ENCODE peak calls at places on chromosome 7, in four cellular contexts. B, P, O and U are unnamed samples.

GRCh38 chr7:73827568-73828106 is 3.2 kb upstream of the CLDN4 start:
- DNase-seq in B (no peak), P (no peak), O (no peak), U (peak)

GRCh38 chr7:7274782-7275181 is 92.4 kb downstream of the C1GALT1 start:
- DNase-seq in B (no peak), P (no peak), O (no peak), U (no peak)

GRCh38 chr7:42932861-42933591 is 850 bp downstream of the MRPL32 start:
- DNase-seq in B (no peak), P (no peak), O (no peak), U (no peak)

GRCh38 chr7:111730476-111731300 is 168.4 kb upstream of the IMMP2L start:
- DNase-seq in B (no peak), P (no peak), O (no peak), U (no peak)

GRCh38 chr7:28954936-28955335 is 3.2 kb downstream of the TRIL start:
- DNase-seq in B (no peak), P (no peak), O (no peak), U (no peak)

GRCh38 chr7:100374601-100375000 is 1.3 kb downstream of the PILRA start:
- DNase-seq in B (no peak), P (no peak), O (no peak), U (no peak)

GRCh38 chr7:95420996-95421846 is 13.6 kb downstream of the PON2 start:
- DNase-seq in B (peak), P (no peak), O (no peak), U (no peak)

GRCh38 chr7:73708961-73709360 is 10.5 kb downstream of the STX1A start:
- DNase-seq in B (no peak), P (no peak), O (no peak), U (no peak)

GRCh38 chr7:139044813-139045794 is 9.3 kb upstream of the ZC3HAV1L start:
- DNase-seq in B (no peak), P (no peak), O (no peak), U (no peak)

GRCh38 chr7:70456729-70457128 is 675.2 kb upstream of the GALNT17 start:
- DNase-seq in B (no peak), P (no peak), O (no peak), U (no peak)

DNA sequence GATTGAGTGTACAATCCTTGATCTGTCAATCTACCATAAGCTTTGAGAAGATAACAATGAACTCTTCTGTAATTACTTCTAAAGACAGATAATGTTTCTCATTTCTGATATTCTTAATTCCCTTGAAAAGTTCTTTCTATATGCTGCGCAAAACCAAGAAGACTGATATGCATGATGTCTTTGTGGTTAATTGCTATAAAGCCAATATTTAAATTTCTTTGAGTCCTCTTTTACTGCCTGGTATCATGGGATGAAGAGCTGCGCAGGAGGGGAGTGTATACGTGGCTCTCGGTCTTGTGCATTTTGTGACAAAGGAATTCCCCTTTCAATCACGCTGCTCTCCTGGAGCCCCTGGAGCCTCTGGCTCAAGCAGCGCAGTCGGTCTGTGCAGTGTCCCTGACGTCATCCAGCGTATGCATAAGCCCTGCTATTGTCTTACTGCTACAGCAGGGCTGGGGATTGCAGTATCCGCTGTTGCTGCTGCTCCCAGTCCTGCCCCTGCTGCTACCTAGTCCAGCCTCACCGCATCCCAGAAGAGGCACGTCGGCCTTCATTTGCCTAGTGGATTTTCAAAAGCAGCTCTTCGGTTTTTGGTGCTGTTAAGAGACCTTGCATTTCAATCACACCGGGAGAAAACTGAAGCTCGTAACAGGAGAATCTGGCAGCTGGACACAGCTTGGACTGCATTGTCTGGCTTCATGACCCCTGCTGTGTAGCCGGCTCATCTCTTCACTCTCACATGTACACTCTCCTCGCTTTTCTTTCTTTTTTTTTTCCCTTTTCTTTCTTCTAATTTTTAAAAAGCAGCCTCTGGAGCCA is 66.7 kb downstream of the ST7 start:
- DNase-seq in B (peak), P (peak), O (peak), U (peak)
- H3K4me3 ChIP-seq in B (peak), P (peak), O (peak), U (peak)

GRCh38 chr7:142263598-142264380 is 5.9 kb upstream of the PRSS58 start:
- DNase-seq in B (no peak), P (no peak), O (no peak), U (no peak)
- H3K4me3 ChIP-seq in B (no peak), P (no peak), O (no peak), U (no peak)

GRCh38 chr7:4745971-4746919 is 29.2 kb upstream of the AP5Z1 start:
- DNase-seq in B (no peak), P (no peak), O (no peak), U (no peak)

GRCh38 chr7:4742852-4743251 is 32.6 kb upstream of the AP5Z1 start:
- DNase-seq in B (no peak), P (no peak), O (no peak), U (no peak)

GRCh38 chr7:4745265-4745919 is 30.0 kb upstream of the AP5Z1 start:
- DNase-seq in B (no peak), P (no peak), O (no peak), U (no peak)

GRCh38 chr7:4747013-4747412 is 28.4 kb upstream of the AP5Z1 start:
- DNase-seq in B (no peak), P (no peak), O (no peak), U (no peak)

DNA sequence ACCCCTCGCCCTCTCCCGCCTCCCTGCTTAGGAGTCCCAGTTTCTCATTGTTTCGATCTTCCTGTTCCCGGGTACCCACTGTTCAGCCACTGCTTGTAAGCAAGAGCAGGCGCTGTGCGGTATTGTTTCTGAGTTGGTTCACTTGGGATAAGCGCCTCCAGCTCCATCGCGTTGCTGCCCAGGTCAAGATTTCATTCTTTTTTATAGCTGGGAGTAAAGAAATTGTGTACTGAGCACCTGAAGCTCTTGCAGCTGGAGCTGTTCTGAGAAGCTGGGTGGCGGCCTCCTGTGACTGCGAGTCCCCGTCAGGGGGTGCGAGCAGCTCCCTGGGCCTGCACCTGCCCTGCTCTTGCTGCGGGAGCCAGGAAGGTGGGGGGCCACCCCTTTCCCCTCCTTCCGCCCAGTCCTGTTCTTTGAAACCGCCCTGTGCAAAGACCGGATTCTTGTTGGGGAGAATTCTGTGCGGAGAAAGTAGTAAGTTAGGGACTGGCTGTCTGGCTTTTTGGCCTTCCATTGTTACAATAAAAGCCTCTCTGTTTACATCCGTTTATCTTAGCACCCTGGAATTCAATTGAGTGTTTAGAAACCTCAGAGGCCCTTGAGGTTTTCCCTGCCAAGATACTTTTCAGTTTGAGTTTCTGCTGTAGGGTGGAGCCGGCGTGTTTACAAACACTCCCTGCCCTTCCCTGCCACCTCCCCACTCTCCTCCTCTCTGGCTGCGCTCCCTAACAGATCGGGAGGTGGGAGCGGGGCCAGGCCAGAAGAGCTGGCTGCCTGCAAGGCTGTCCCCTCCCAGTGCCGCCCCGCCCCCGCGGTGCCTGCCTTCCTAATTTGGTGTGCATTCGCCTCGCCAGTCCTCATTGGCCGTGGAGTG is 30.8 kb upstream of the AP5Z1 start:
- DNase-seq in B (peak), P (peak), O (peak), U (peak)
- H3K4me3 ChIP-seq in B (peak), P (peak), O (peak), U (peak)

GRCh38 chr7:17936321-17936720 is 4.0 kb downstream of the SNX13 start:
- DNase-seq in B (no peak), P (no peak), O (no peak), U (no peak)
- H3K4me3 ChIP-seq in B (no peak), P (no peak), O (no peak), U (no peak)